ENCODE peak calls at places on chromosomes 16 and 17, in seven cellular contexts. J is endothelial cell of umbilical vein; S is lower leg skin; G is fibroblast of mammary gland; L is suprapubic skin; U is psoas muscle; I is CD8-positive, alpha-beta T cell. H is an unnamed sample.

GRCh38 chr17:35235289-35235688 is 7.6 kb upstream of the SLFN5 start:
- DNase-seq in J (no peak), L (no peak), G (no peak), S (no peak), I (no peak), U (no peak), H (no peak)

GRCh38 chr17:8965394-8966168 is at the start of gene PIK3R5:
- DNase-seq in S (no peak), I (peak), U (peak), L (peak), G (no peak), J (no peak), H (no peak)

GRCh38 chr17:78781339-78782304 is at the start of gene CYTH1:
- DNase-seq in I (no peak), U (peak), L (peak), J (peak), G (peak), S (no peak), H (no peak)

GRCh38 chr16:55302635-55303034 is 21.4 kb upstream of the IRX6 start:
- DNase-seq in I (no peak), J (no peak), L (no peak), G (no peak), S (no peak), U (no peak), H (no peak)

GRCh38 chr17:6969323-6969726 is 26.5 kb upstream of the ALOX12 start:
- DNase-seq in L (no peak), S (no peak), J (peak), G (no peak), I (no peak), U (no peak), H (no peak)

GRCh38 chr17:73976676-73977521 is 226.6 kb upstream of the RPL38 start:
- DNase-seq in G (peak), J (no peak), S (no peak), I (no peak), L (no peak), U (no peak), H (no peak)

GRCh38 chr17:38730526-38731379 is 612 bp downstream of the CISD3 start:
- DNase-seq in J (peak), U (peak), I (no peak), L (peak), S (no peak), G (peak), H (no peak)

GRCh38 chr16:57209780-57210179 is 23.7 kb downstream of the RSPRY1 start:
- DNase-seq in U (no peak), S (no peak), L (no peak), J (no peak), I (no peak), G (no peak), H (no peak)

GRCh38 chr16:84928679-84929420 is 82.5 kb downstream of the ZDHHC7 start:
- DNase-seq in J (no peak), G (peak), I (no peak), U (peak), L (peak), S (peak), H (no peak)

GRCh38 chr17:55774834-55775233 is 24.0 kb downstream of the PCTP start:
- DNase-seq in S (no peak), I (no peak), U (no peak), J (no peak), G (no peak), L (no peak), H (no peak)

GRCh38 chr17:77285594-77286390 is 145.0 kb downstream of the SEC14L1 start:
- DNase-seq in G (peak), I (no peak), U (peak), L (peak), S (peak), J (no peak), H (no peak)

GRCh38 chr17:4738136-4739121 is 1.2 kb upstream of the ZMYND15 start:
- DNase-seq in I (peak), J (no peak), S (no peak), G (no peak), U (no peak), L (no peak), H (no peak)

GRCh38 chr16:68736561-68736960 is 531 bp upstream of the CDH1 start:
- DNase-seq in S (no peak), G (no peak), I (no peak), L (no peak), U (no peak), J (no peak), H (no peak)

GRCh38 chr17:9435165-9435564 is 140.5 kb downstream of the STX8 start:
- DNase-seq in U (no peak), I (no peak), L (no peak), G (no peak), S (no peak), J (no peak), H (no peak)

GRCh38 chr17:62819511-62820221 is 11.6 kb upstream of the MARCHF10 start:
- DNase-seq in L (peak), J (peak), G (peak), U (peak), S (peak), I (no peak), H (no peak)

GRCh38 chr17:2418572-2418971 is 17.7 kb upstream of the MNT start:
- DNase-seq in J (no peak), S (no peak), U (peak), I (no peak), L (no peak), G (no peak), H (no peak)

GRCh38 chr16:69840975-69841374 is 78.8 kb downstream of the WWP2 start:
- DNase-seq in G (no peak), U (no peak), I (no peak), S (no peak), J (peak), L (no peak), H (no peak)

GRCh38 chr17:8048736-8049135 is 9.9 kb downstream of the ALOX15B start:
- DNase-seq in G (no peak), I (no peak), S (no peak), L (no peak), J (no peak), U (no peak), H (no peak)

GRCh38 chr17:4617590-4618356 is 23.7 kb downstream of the ALOX15 start:
- DNase-seq in G (no peak), L (no peak), U (peak), S (no peak), I (no peak), J (no peak), H (no peak)

GRCh38 chr16:2745116-2745890 is 7.1 kb upstream of the SRRM2 start:
- DNase-seq in J (no peak), L (no peak), U (no peak), S (no peak), G (no peak), I (no peak), H (no peak)

GRCh38 chr17:38918129-38918913 is 7.1 kb upstream of the LASP1NB start:
- DNase-seq in G (no peak), J (no peak), S (peak), U (no peak), L (no peak), I (no peak), H (no peak)

GRCh38 chr16:82187829-82188228 is 17.8 kb upstream of the MPHOSPH6 start:
- DNase-seq in J (no peak), U (no peak), L (no peak), G (no peak), I (no peak), S (no peak), H (no peak)

GRCh38 chr16:85490407-85490806 is 122.7 kb upstream of the GSE1 start:
- DNase-seq in S (no peak), G (no peak), U (no peak), I (no peak), J (no peak), L (no peak), H (no peak)

GRCh38 chr17:72151565-72152391 is 31.0 kb downstream of the SOX9 start:
- DNase-seq in U (peak), I (no peak), J (no peak), G (peak), S (peak), L (no peak), H (no peak)

GRCh38 chr16:35506898-35507194 is 2047.4 kb downstream of the TP53TG3F start:
- DNase-seq in L (no peak), J (no peak), S (no peak), U (no peak), I (no peak), G (no peak), H (no peak)
- H3K4me3 ChIP-seq in L (no peak), J (no peak), S (no peak), U (no peak), I (no peak), G (no peak), H (no peak)

GRCh38 chr16:66996324-66996982 is 8.1 kb downstream of the CES4A start:
- DNase-seq in U (peak), I (no peak), G (peak), J (no peak), S (peak), L (no peak), H (no peak)

GRCh38 chr16:67001159-67001486 is 12.7 kb downstream of the CES4A start:
- DNase-seq in I (no peak), L (no peak), J (no peak), G (no peak), S (no peak), U (no peak), H (no peak)

GRCh38 chr16:66996983-66997358 is 8.6 kb downstream of the CES4A start:
- DNase-seq in G (no peak), U (no peak), I (no peak), J (no peak), L (no peak), S (no peak), H (no peak)

GRCh38 chr16:67001726-67002125 is 13.3 kb downstream of the CES4A start:
- DNase-seq in S (no peak), G (no peak), U (no peak), I (no peak), L (no peak), J (no peak), H (no peak)

GRCh38 chr16:67000384-67001158 is 12.2 kb downstream of the CES4A start:
- DNase-seq in L (peak), J (peak), G (no peak), U (peak), S (peak), I (peak), H (no peak)
- H3K4me3 ChIP-seq in L (peak), J (peak), G (peak), U (peak), S (peak), I (peak), H (peak)

DNA sequence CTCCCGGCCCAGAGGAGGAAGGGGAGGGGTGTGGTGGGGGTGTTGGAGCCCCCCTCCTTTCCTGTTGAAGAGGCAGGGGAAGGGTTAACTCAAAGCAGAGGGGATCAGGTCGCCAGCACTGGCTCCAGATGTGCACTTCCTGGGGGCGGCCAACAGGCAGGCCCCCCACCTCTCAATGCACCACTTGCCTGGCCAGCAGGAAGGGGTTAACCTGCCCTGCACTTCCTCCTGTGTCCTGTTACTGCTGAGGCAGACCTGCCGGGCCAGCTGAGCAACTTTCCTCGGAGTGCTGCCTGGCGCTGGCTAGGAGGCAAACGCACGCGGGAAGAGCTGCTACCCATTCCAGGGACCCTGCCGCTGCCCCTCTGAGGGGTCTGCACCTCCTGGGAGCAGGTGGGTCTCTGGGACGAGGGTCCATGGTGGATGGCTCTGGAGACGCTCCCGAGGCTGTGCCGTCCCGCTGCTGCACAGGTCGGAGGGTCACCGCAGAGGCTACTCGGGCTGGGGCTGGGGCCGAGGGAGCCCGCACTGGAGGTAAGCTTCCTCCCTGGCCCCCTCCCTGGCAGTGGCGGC is at the start of gene EPN3:
- DNase-seq in U (no peak), S (peak), I (no peak), J (no peak), G (no peak), L (no peak), H (no peak)
- H3K4me3 ChIP-seq in U (no peak), S (peak), I (no peak), J (no peak), G (no peak), L (peak), H (peak)

GRCh38 chr17:32976131-32976530 is 15.5 kb upstream of the SPACA3 start:
- DNase-seq in J (no peak), G (no peak), S (no peak), U (no peak), L (no peak), I (no peak), H (no peak)

GRCh38 chr17:32971171-32971570 is 20.5 kb upstream of the SPACA3 start:
- DNase-seq in L (no peak), I (no peak), U (no peak), G (peak), J (no peak), S (no peak), H (no peak)

GRCh38 chr17:32980230-32980629 is 11.4 kb upstream of the SPACA3 start:
- DNase-seq in L (no peak), J (no peak), I (no peak), U (no peak), G (no peak), S (no peak), H (no peak)

DNA sequence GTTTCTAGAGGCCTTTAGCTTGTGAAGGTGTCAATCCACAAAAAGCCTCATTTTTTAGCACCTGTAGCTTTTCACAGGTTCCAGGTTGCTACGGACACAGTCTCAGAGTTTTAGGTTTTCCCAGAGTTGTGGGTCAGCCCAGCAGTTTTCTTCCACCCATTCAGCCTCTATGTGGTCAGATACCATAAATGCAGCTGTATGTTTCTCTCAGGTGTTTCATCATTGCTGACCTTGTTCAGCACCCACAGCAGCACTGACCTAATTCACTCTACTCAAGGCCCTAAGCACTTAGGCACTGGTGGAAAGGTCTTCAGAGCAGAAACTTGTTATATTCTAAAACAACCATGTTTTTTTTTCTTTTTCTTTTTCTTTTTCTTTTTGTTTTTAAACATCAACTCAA is 15.0 kb upstream of the SPACA3 start:
- DNase-seq in G (no peak), S (no peak), L (no peak), J (no peak), I (no peak), U (no peak), H (no peak)
- H3K4me3 ChIP-seq in G (no peak), S (no peak), L (no peak), J (no peak), I (no peak), U (no peak), H (no peak)

GRCh38 chr17:44584498-44584897 is 27.2 kb downstream of the FZD2 start:
- DNase-seq in J (no peak), S (no peak), I (no peak), U (no peak), L (no peak), G (no peak), H (no peak)

GRCh38 chr17:44585315-44585714 is 28.0 kb downstream of the FZD2 start:
- DNase-seq in G (no peak), U (no peak), L (no peak), S (no peak), J (no peak), I (no peak), H (no peak)

GRCh38 chr17:44591223-44591622 is 33.9 kb downstream of the FZD2 start:
- DNase-seq in J (peak), L (no peak), I (no peak), U (no peak), S (no peak), G (no peak), H (no peak)

GRCh38 chr17:44589316-44590071 is 32.2 kb downstream of the FZD2 start:
- DNase-seq in S (no peak), U (no peak), G (peak), J (no peak), I (no peak), L (no peak), H (no peak)

DNA sequence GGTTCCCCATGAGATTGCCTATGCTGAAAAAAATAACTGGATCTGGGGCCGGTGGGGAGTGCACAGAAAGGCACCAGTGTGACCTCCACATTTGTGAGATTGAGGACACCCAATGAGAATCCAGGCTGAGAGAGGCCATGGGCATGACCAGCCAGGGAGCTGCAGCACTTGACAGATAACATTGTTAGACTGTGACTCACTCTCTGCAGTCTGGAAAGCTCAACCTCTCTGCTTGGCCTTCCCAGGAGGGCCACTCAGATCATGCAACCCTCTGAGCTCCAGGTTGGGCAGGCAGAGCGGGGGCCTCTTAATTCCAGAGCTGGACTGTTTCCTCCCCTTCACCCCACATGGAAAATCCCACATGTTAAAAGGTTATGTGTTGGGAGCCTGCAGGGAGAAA is 30.1 kb downstream of the FZD2 start:
- DNase-seq in J (peak), G (peak), U (no peak), L (no peak), I (no peak), S (no peak), H (no peak)
- H3K4me3 ChIP-seq in J (no peak), G (no peak), U (no peak), L (no peak), I (no peak), S (no peak), H (no peak)